ENCODE peak calls at places on chromosomes 6 and 20, in eight cellular contexts. K is NT2/D1; X is nephron progenitor cell; F is HCT116; T is T-cell; D is activated CD4-positive, CD25-positive, alpha-beta regulatory T cell; V is CD8-positive, alpha-beta T cell; Q is IMR-90. S is an unnamed sample.

GRCh38 chr6:73585566-73586415 is 65.0 kb upstream of the EEF1A1 start:
- DNase-seq in V (no peak), X (no peak), F (peak), K (no peak), D (no peak), Q (peak), T (peak), S (no peak)

GRCh38 chr6:119541132-119541905 is 191.8 kb upstream of the MAN1A1 start:
- DNase-seq in V (no peak), Q (peak), T (no peak), X (no peak), K (no peak), D (no peak), F (peak), S (no peak)

GRCh38 chr20:36645353-36645752 is 643 bp downstream of the SLA2 start:
- DNase-seq in Q (no peak), K (no peak), V (no peak), T (no peak), F (no peak), D (no peak), X (no peak), S (no peak)

GRCh38 chr20:54044156-54044555 is 26.2 kb downstream of the BCAS1 start:
- DNase-seq in D (no peak), K (no peak), T (no peak), F (no peak), V (no peak), Q (peak), X (no peak), S (no peak)

GRCh38 chr6:20432692-20433091 is 31.0 kb downstream of the E2F3 start:
- DNase-seq in Q (no peak), X (no peak), T (no peak), D (no peak), V (no peak), K (no peak), F (no peak), S (no peak)

GRCh38 chr6:170266061-170266825 is 24.6 kb downstream of the DLL1 start:
- DNase-seq in F (no peak), T (no peak), X (no peak), D (no peak), K (no peak), Q (no peak), V (no peak), S (no peak)

GRCh38 chr6:169779896-169780295 is 28.5 kb downstream of the ERMARD start:
- DNase-seq in V (no peak), X (no peak), D (no peak), T (no peak), F (no peak), K (no peak), Q (no peak), S (no peak)

GRCh38 chr20:37697314-37697713 is 3.5 kb downstream of the CTNNBL1 start:
- DNase-seq in V (no peak), K (no peak), Q (no peak), X (no peak), F (no peak), D (no peak), T (no peak), S (no peak)

GRCh38 chr6:118216751-118217150 is 309.7 kb downstream of the SLC35F1 start:
- DNase-seq in T (no peak), K (no peak), Q (no peak), D (no peak), V (no peak), X (no peak), F (no peak), S (no peak)

GRCh38 chr20:3080939-3081388 is 3.6 kb downstream of the AVP start:
- DNase-seq in Q (peak), D (no peak), V (no peak), K (no peak), X (no peak), F (no peak), T (no peak), S (peak)